ENCODE peak calls at places on chromosomes 12 and 14, in five cellular contexts. One of them, this sample, is unnamed.

GRCh38 chr12:105555556-105555973 is 225.1 kb downstream of the C12orf75 start:
- DNase-seq in fibroblast of the aortic adventitia: no peak
- DNase-seq in cardiac fibroblast: no peak
- DNase-seq in AG08395: no peak
- DNase-seq in aorta: no peak
- DNase-seq in this sample: no peak

GRCh38 chr14:100020623-100021022 is 44.6 kb upstream of the EVL start:
- DNase-seq in AG08395: no peak
- DNase-seq in fibroblast of the aortic adventitia: no peak
- DNase-seq in aorta: no peak
- DNase-seq in cardiac fibroblast: no peak
- DNase-seq in this sample: no peak

GRCh38 chr14:32372154-32372553 is 43.1 kb downstream of the AKAP6 start:
- DNase-seq in AG08395: peak
- DNase-seq in cardiac fibroblast: peak
- DNase-seq in aorta: no peak
- DNase-seq in fibroblast of the aortic adventitia: peak
- DNase-seq in this sample: no peak

GRCh38 chr12:92140919-92141536 is 4.6 kb downstream of the BTG1 start:
- DNase-seq in cardiac fibroblast: no peak
- DNase-seq in fibroblast of the aortic adventitia: peak
- DNase-seq in aorta: no peak
- DNase-seq in AG08395: no peak
- DNase-seq in this sample: no peak

GRCh38 chr12:105256011-105256410 is 20.0 kb upstream of the APPL2 start:
- DNase-seq in aorta: no peak
- DNase-seq in cardiac fibroblast: no peak
- DNase-seq in AG08395: no peak
- DNase-seq in fibroblast of the aortic adventitia: no peak
- DNase-seq in this sample: no peak

GRCh38 chr14:101821528-101821927 is 60.0 kb downstream of the PPP2R5C start:
- DNase-seq in AG08395: no peak
- DNase-seq in fibroblast of the aortic adventitia: no peak
- DNase-seq in cardiac fibroblast: no peak
- DNase-seq in aorta: no peak
- DNase-seq in this sample: no peak

GRCh38 chr12:131869871-131870418 is 24.5 kb upstream of the ULK1 start:
- DNase-seq in AG08395: peak
- DNase-seq in aorta: no peak
- DNase-seq in cardiac fibroblast: peak
- DNase-seq in fibroblast of the aortic adventitia: peak
- DNase-seq in this sample: no peak

GRCh38 chr12:109310247-109311125 is 1.4 kb upstream of the FOXN4 start:
- DNase-seq in aorta: no peak
- DNase-seq in cardiac fibroblast: no peak
- DNase-seq in fibroblast of the aortic adventitia: no peak
- DNase-seq in AG08395: no peak
- DNase-seq in this sample: no peak

GRCh38 chr12:130041983-130042812 is 120.1 kb upstream of the FZD10 start:
- DNase-seq in cardiac fibroblast: no peak
- DNase-seq in fibroblast of the aortic adventitia: no peak
- DNase-seq in aorta: peak
- DNase-seq in AG08395: no peak
- DNase-seq in this sample: peak

GRCh38 chr14:90107789-90108188 is 46.0 kb downstream of the KCNK13 start:
- DNase-seq in fibroblast of the aortic adventitia: no peak
- DNase-seq in AG08395: no peak
- DNase-seq in aorta: no peak
- DNase-seq in cardiac fibroblast: no peak
- DNase-seq in this sample: no peak

GRCh38 chr14:105918496-105919262 is 392.3 kb downstream of the TMEM121 start:
- DNase-seq in fibroblast of the aortic adventitia: no peak
- DNase-seq in aorta: peak
- DNase-seq in cardiac fibroblast: no peak
- DNase-seq in AG08395: no peak
- DNase-seq in this sample: no peak

GRCh38 chr12:122422769-122423257 is 344 bp upstream of the CLIP1 start:
- DNase-seq in AG08395: peak
- DNase-seq in fibroblast of the aortic adventitia: peak
- DNase-seq in aorta: peak
- DNase-seq in cardiac fibroblast: peak
- DNase-seq in this sample: peak

GRCh38 chr12:55706840-55707671 is 648 bp downstream of the ITGA7 start:
- DNase-seq in cardiac fibroblast: no peak
- DNase-seq in fibroblast of the aortic adventitia: no peak
- DNase-seq in aorta: peak
- DNase-seq in AG08395: no peak
- DNase-seq in this sample: peak

GRCh38 chr14:73771848-73772705 is 57.9 kb upstream of the PNMA1 start:
- DNase-seq in cardiac fibroblast: peak
- DNase-seq in fibroblast of the aortic adventitia: peak
- DNase-seq in aorta: peak
- DNase-seq in AG08395: no peak
- DNase-seq in this sample: peak

GRCh38 chr14:62689741-62690140 is 355.5 kb downstream of the KCNH5 start:
- DNase-seq in fibroblast of the aortic adventitia: no peak
- DNase-seq in cardiac fibroblast: no peak
- DNase-seq in aorta: no peak
- DNase-seq in AG08395: no peak
- DNase-seq in this sample: no peak

GRCh38 chr12:132740652-132741051 is 21.0 kb downstream of the ANKLE2 start:
- DNase-seq in fibroblast of the aortic adventitia: no peak
- DNase-seq in AG08395: no peak
- DNase-seq in cardiac fibroblast: no peak
- DNase-seq in aorta: no peak
- DNase-seq in this sample: no peak

GRCh38 chr14:103563089-103563620 is 395 bp downstream of the COA8 start:
- DNase-seq in cardiac fibroblast: no peak
- DNase-seq in aorta: no peak
- DNase-seq in fibroblast of the aortic adventitia: peak
- DNase-seq in AG08395: peak
- DNase-seq in this sample: no peak

GRCh38 chr14:101098641-101099040 is 195.1 kb upstream of the RTL1 start:
- DNase-seq in aorta: no peak
- DNase-seq in fibroblast of the aortic adventitia: peak
- DNase-seq in cardiac fibroblast: peak
- DNase-seq in AG08395: no peak
- DNase-seq in this sample: no peak

GRCh38 chr12:114729731-114730130 is 45.8 kb upstream of the TBX3 start:
- DNase-seq in aorta: no peak
- DNase-seq in cardiac fibroblast: no peak
- DNase-seq in AG08395: peak
- DNase-seq in fibroblast of the aortic adventitia: peak
- DNase-seq in this sample: no peak

GRCh38 chr14:75738192-75738591 is 77.1 kb downstream of the TTLL5 start:
- DNase-seq in aorta: no peak
- DNase-seq in AG08395: no peak
- DNase-seq in fibroblast of the aortic adventitia: peak
- DNase-seq in cardiac fibroblast: peak
- DNase-seq in this sample: no peak

GRCh38 chr12:131693149-131693548 is 17.7 kb upstream of the SFSWAP start:
- DNase-seq in AG08395: no peak
- DNase-seq in aorta: no peak
- DNase-seq in cardiac fibroblast: no peak
- DNase-seq in fibroblast of the aortic adventitia: no peak
- DNase-seq in this sample: no peak

GRCh38 chr12:65765436-65765813 is 58.9 kb upstream of the HMGA2 start:
- DNase-seq in aorta: no peak
- DNase-seq in cardiac fibroblast: peak
- DNase-seq in fibroblast of the aortic adventitia: peak
- DNase-seq in AG08395: peak
- DNase-seq in this sample: no peak

GRCh38 chr12:107228076-107228475 is 134.7 kb upstream of the CRY1 start:
- DNase-seq in cardiac fibroblast: no peak
- DNase-seq in AG08395: no peak
- DNase-seq in aorta: no peak
- DNase-seq in fibroblast of the aortic adventitia: no peak
- DNase-seq in this sample: no peak

GRCh38 chr12:48765753-48766162 is 23.1 kb downstream of the ADCY6 start:
- DNase-seq in aorta: peak
- DNase-seq in cardiac fibroblast: peak
- DNase-seq in fibroblast of the aortic adventitia: no peak
- DNase-seq in AG08395: no peak
- DNase-seq in this sample: no peak

GRCh38 chr12:57049890-57050289 is at the start of gene MYO1A:
- DNase-seq in aorta: no peak
- DNase-seq in AG08395: peak
- DNase-seq in cardiac fibroblast: peak
- DNase-seq in fibroblast of the aortic adventitia: peak
- DNase-seq in this sample: no peak

GRCh38 chr12:132364348-132364902 is 35.0 kb upstream of the GALNT9 start:
- DNase-seq in aorta: no peak
- DNase-seq in AG08395: no peak
- DNase-seq in fibroblast of the aortic adventitia: no peak
- DNase-seq in cardiac fibroblast: no peak
- DNase-seq in this sample: no peak

GRCh38 chr12:8780389-8780788 is 42.0 kb upstream of the A2ML1 start:
- DNase-seq in AG08395: peak
- DNase-seq in cardiac fibroblast: peak
- DNase-seq in fibroblast of the aortic adventitia: peak
- DNase-seq in aorta: no peak
- DNase-seq in this sample: no peak

GRCh38 chr12:90253674-90254181 is 545.1 kb upstream of the ATP2B1 start:
- DNase-seq in cardiac fibroblast: peak
- DNase-seq in aorta: peak
- DNase-seq in AG08395: peak
- DNase-seq in fibroblast of the aortic adventitia: peak
- DNase-seq in this sample: peak

GRCh38 chr12:15231493-15231892 is 10.3 kb upstream of the RERG start:
- DNase-seq in fibroblast of the aortic adventitia: no peak
- DNase-seq in AG08395: no peak
- DNase-seq in aorta: no peak
- DNase-seq in cardiac fibroblast: no peak
- DNase-seq in this sample: no peak

GRCh38 chr14:102279688-102280348 is 25.1 kb downstream of the MOK start:
- DNase-seq in fibroblast of the aortic adventitia: peak
- DNase-seq in cardiac fibroblast: peak
- DNase-seq in aorta: no peak
- DNase-seq in AG08395: peak
- DNase-seq in this sample: no peak

This sample was measured in psoas muscle.